ENCODE peak calls at places on chromosomes 3 and 15, in seven cellular contexts. One of them, this sample, is unnamed.

GRCh38 chr3:153977148-153977547 is 144.0 kb upstream of the ARHGEF26 start:
- DNase-seq in OCI-LY7: no peak
- DNase-seq in stimulated activated CD8-positive, alpha-beta memory T cell treated with anti-CD3 and anti-CD28 coated beads, Interleukin-4, amount 100 ng/mL, for 4 hours: no peak
- DNase-seq in activated T-cell treated with anti-CD3 and anti-CD28 coated beads, Interleukin-2, amount 50 U/mL, for 24 hours: no peak
- DNase-seq in T-helper 2 cell: no peak
- DNase-seq in AML-193: no peak
- DNase-seq in PC-3: peak; percentile 47
- DNase-seq in this sample: peak; percentile 49

GRCh38 chr3:183958226-183958625 is 59.5 kb downstream of the ABCC5 start:
- DNase-seq in OCI-LY7: no peak
- DNase-seq in stimulated activated CD8-positive, alpha-beta memory T cell treated with anti-CD3 and anti-CD28 coated beads, Interleukin-4, amount 100 ng/mL, for 4 hours: no peak
- DNase-seq in activated T-cell treated with anti-CD3 and anti-CD28 coated beads, Interleukin-2, amount 50 U/mL, for 24 hours: no peak
- DNase-seq in T-helper 2 cell: no peak
- DNase-seq in AML-193: no peak
- DNase-seq in PC-3: peak; percentile 73
- DNase-seq in this sample: no peak

GRCh38 chr15:42027521-42027920 is 6.7 kb upstream of the PLA2G4E start:
- DNase-seq in OCI-LY7: no peak
- DNase-seq in stimulated activated CD8-positive, alpha-beta memory T cell treated with anti-CD3 and anti-CD28 coated beads, Interleukin-4, amount 100 ng/mL, for 4 hours: no peak
- DNase-seq in activated T-cell treated with anti-CD3 and anti-CD28 coated beads, Interleukin-2, amount 50 U/mL, for 24 hours: no peak
- DNase-seq in T-helper 2 cell: no peak
- DNase-seq in AML-193: no peak
- DNase-seq in PC-3: no peak
- DNase-seq in this sample: no peak

GRCh38 chr3:71416868-71417267 is 166.7 kb downstream of the FOXP1 start:
- DNase-seq in OCI-LY7: peak; percentile 83
- DNase-seq in stimulated activated CD8-positive, alpha-beta memory T cell treated with anti-CD3 and anti-CD28 coated beads, Interleukin-4, amount 100 ng/mL, for 4 hours: no peak
- DNase-seq in activated T-cell treated with anti-CD3 and anti-CD28 coated beads, Interleukin-2, amount 50 U/mL, for 24 hours: no peak
- DNase-seq in T-helper 2 cell: peak; percentile 79
- DNase-seq in AML-193: peak; percentile 15
- DNase-seq in PC-3: peak; percentile 35
- DNase-seq in this sample: no peak

GRCh38 chr3:42515391-42515916 is 13.0 kb downstream of the VIPR1 start:
- DNase-seq in OCI-LY7: no peak
- DNase-seq in stimulated activated CD8-positive, alpha-beta memory T cell treated with anti-CD3 and anti-CD28 coated beads, Interleukin-4, amount 100 ng/mL, for 4 hours: no peak
- DNase-seq in activated T-cell treated with anti-CD3 and anti-CD28 coated beads, Interleukin-2, amount 50 U/mL, for 24 hours: no peak
- DNase-seq in T-helper 2 cell: no peak
- DNase-seq in AML-193: no peak
- DNase-seq in PC-3: no peak
- DNase-seq in this sample: no peak

GRCh38 chr3:67653425-67654098 is 850 bp downstream of the SUCLG2 start:
- DNase-seq in OCI-LY7: peak; percentile 29
- DNase-seq in stimulated activated CD8-positive, alpha-beta memory T cell treated with anti-CD3 and anti-CD28 coated beads, Interleukin-4, amount 100 ng/mL, for 4 hours: no peak
- DNase-seq in activated T-cell treated with anti-CD3 and anti-CD28 coated beads, Interleukin-2, amount 50 U/mL, for 24 hours: no peak
- DNase-seq in T-helper 2 cell: peak; percentile 16
- DNase-seq in AML-193: peak; percentile 37
- DNase-seq in PC-3: peak; percentile 5
- DNase-seq in this sample: peak; percentile 5

GRCh38 chr15:38589502-38589901 is 24.9 kb upstream of the RASGRP1 start:
- DNase-seq in OCI-LY7: no peak
- DNase-seq in stimulated activated CD8-positive, alpha-beta memory T cell treated with anti-CD3 and anti-CD28 coated beads, Interleukin-4, amount 100 ng/mL, for 4 hours: no peak
- DNase-seq in activated T-cell treated with anti-CD3 and anti-CD28 coated beads, Interleukin-2, amount 50 U/mL, for 24 hours: no peak
- DNase-seq in T-helper 2 cell: no peak
- DNase-seq in AML-193: no peak
- DNase-seq in PC-3: peak; percentile 76
- DNase-seq in this sample: no peak

GRCh38 chr3:110526732-110527727 is 544.6 kb upstream of the NECTIN3 start:
- DNase-seq in OCI-LY7: no peak
- DNase-seq in stimulated activated CD8-positive, alpha-beta memory T cell treated with anti-CD3 and anti-CD28 coated beads, Interleukin-4, amount 100 ng/mL, for 4 hours: no peak
- DNase-seq in activated T-cell treated with anti-CD3 and anti-CD28 coated beads, Interleukin-2, amount 50 U/mL, for 24 hours: no peak
- DNase-seq in T-helper 2 cell: no peak
- DNase-seq in AML-193: no peak
- DNase-seq in PC-3: peak; percentile 92
- DNase-seq in this sample: no peak

GRCh38 chr3:31710123-31710841 is 177.6 kb downstream of the STT3B start:
- DNase-seq in OCI-LY7: peak; percentile 13
- DNase-seq in stimulated activated CD8-positive, alpha-beta memory T cell treated with anti-CD3 and anti-CD28 coated beads, Interleukin-4, amount 100 ng/mL, for 4 hours: no peak
- DNase-seq in activated T-cell treated with anti-CD3 and anti-CD28 coated beads, Interleukin-2, amount 50 U/mL, for 24 hours: no peak
- DNase-seq in T-helper 2 cell: peak; percentile 29
- DNase-seq in AML-193: no peak
- DNase-seq in PC-3: no peak
- DNase-seq in this sample: no peak

GRCh38 chr3:155194973-155195372 is 98.5 kb downstream of the STRIT1 start:
- DNase-seq in OCI-LY7: no peak
- DNase-seq in stimulated activated CD8-positive, alpha-beta memory T cell treated with anti-CD3 and anti-CD28 coated beads, Interleukin-4, amount 100 ng/mL, for 4 hours: no peak
- DNase-seq in activated T-cell treated with anti-CD3 and anti-CD28 coated beads, Interleukin-2, amount 50 U/mL, for 24 hours: no peak
- DNase-seq in T-helper 2 cell: no peak
- DNase-seq in AML-193: no peak
- DNase-seq in PC-3: no peak
- DNase-seq in this sample: no peak

GRCh38 chr15:73838795-73839565 is 34.4 kb upstream of the TBC1D21 start:
- DNase-seq in OCI-LY7: no peak
- DNase-seq in stimulated activated CD8-positive, alpha-beta memory T cell treated with anti-CD3 and anti-CD28 coated beads, Interleukin-4, amount 100 ng/mL, for 4 hours: no peak
- DNase-seq in activated T-cell treated with anti-CD3 and anti-CD28 coated beads, Interleukin-2, amount 50 U/mL, for 24 hours: no peak
- DNase-seq in T-helper 2 cell: no peak
- DNase-seq in AML-193: no peak
- DNase-seq in PC-3: no peak
- DNase-seq in this sample: peak; percentile 67

GRCh38 chr3:54631507-54632280 is 296.2 kb downstream of the LRTM1 start:
- DNase-seq in OCI-LY7: no peak
- DNase-seq in stimulated activated CD8-positive, alpha-beta memory T cell treated with anti-CD3 and anti-CD28 coated beads, Interleukin-4, amount 100 ng/mL, for 4 hours: no peak
- DNase-seq in activated T-cell treated with anti-CD3 and anti-CD28 coated beads, Interleukin-2, amount 50 U/mL, for 24 hours: no peak
- DNase-seq in T-helper 2 cell: no peak
- DNase-seq in AML-193: no peak
- DNase-seq in PC-3: no peak
- DNase-seq in this sample: no peak

GRCh38 chr15:95715919-95716318 is 614.6 kb upstream of the NR2F2 start:
- DNase-seq in OCI-LY7: no peak
- DNase-seq in stimulated activated CD8-positive, alpha-beta memory T cell treated with anti-CD3 and anti-CD28 coated beads, Interleukin-4, amount 100 ng/mL, for 4 hours: no peak
- DNase-seq in activated T-cell treated with anti-CD3 and anti-CD28 coated beads, Interleukin-2, amount 50 U/mL, for 24 hours: no peak
- DNase-seq in T-helper 2 cell: no peak
- DNase-seq in AML-193: no peak
- DNase-seq in PC-3: no peak
- DNase-seq in this sample: no peak

GRCh38 chr3:133487920-133488540 is 85.5 kb upstream of the CDV3 start:
- DNase-seq in OCI-LY7: no peak
- DNase-seq in stimulated activated CD8-positive, alpha-beta memory T cell treated with anti-CD3 and anti-CD28 coated beads, Interleukin-4, amount 100 ng/mL, for 4 hours: peak; percentile 48
- DNase-seq in activated T-cell treated with anti-CD3 and anti-CD28 coated beads, Interleukin-2, amount 50 U/mL, for 24 hours: peak; percentile 49
- DNase-seq in T-helper 2 cell: no peak
- DNase-seq in AML-193: peak; percentile 50
- DNase-seq in PC-3: peak; percentile 2
- DNase-seq in this sample: no peak

GRCh38 chr15:72991026-72991425 is 61.2 kb upstream of the NEO1 start:
- DNase-seq in OCI-LY7: no peak
- DNase-seq in stimulated activated CD8-positive, alpha-beta memory T cell treated with anti-CD3 and anti-CD28 coated beads, Interleukin-4, amount 100 ng/mL, for 4 hours: no peak
- DNase-seq in activated T-cell treated with anti-CD3 and anti-CD28 coated beads, Interleukin-2, amount 50 U/mL, for 24 hours: no peak
- DNase-seq in T-helper 2 cell: no peak
- DNase-seq in AML-193: no peak
- DNase-seq in PC-3: no peak
- DNase-seq in this sample: no peak

GRCh38 chr3:37504583-37505357 is 330.4 kb upstream of the LRRFIP2 start:
- DNase-seq in OCI-LY7: no peak
- DNase-seq in stimulated activated CD8-positive, alpha-beta memory T cell treated with anti-CD3 and anti-CD28 coated beads, Interleukin-4, amount 100 ng/mL, for 4 hours: no peak
- DNase-seq in activated T-cell treated with anti-CD3 and anti-CD28 coated beads, Interleukin-2, amount 50 U/mL, for 24 hours: no peak
- DNase-seq in T-helper 2 cell: no peak
- DNase-seq in AML-193: no peak
- DNase-seq in PC-3: no peak
- DNase-seq in this sample: no peak

GRCh38 chr3:114411292-114411691 is 117.5 kb downstream of the TIGIT start:
- DNase-seq in OCI-LY7: no peak
- DNase-seq in stimulated activated CD8-positive, alpha-beta memory T cell treated with anti-CD3 and anti-CD28 coated beads, Interleukin-4, amount 100 ng/mL, for 4 hours: no peak
- DNase-seq in activated T-cell treated with anti-CD3 and anti-CD28 coated beads, Interleukin-2, amount 50 U/mL, for 24 hours: no peak
- DNase-seq in T-helper 2 cell: no peak
- DNase-seq in AML-193: no peak
- DNase-seq in PC-3: no peak
- DNase-seq in this sample: no peak

GRCh38 chr3:71580636-71581215 is 2.8 kb downstream of the FOXP1 start:
- DNase-seq in OCI-LY7: peak; percentile 46
- DNase-seq in stimulated activated CD8-positive, alpha-beta memory T cell treated with anti-CD3 and anti-CD28 coated beads, Interleukin-4, amount 100 ng/mL, for 4 hours: no peak
- DNase-seq in activated T-cell treated with anti-CD3 and anti-CD28 coated beads, Interleukin-2, amount 50 U/mL, for 24 hours: no peak
- DNase-seq in T-helper 2 cell: no peak
- DNase-seq in AML-193: peak; percentile 10
- DNase-seq in PC-3: no peak
- DNase-seq in this sample: peak; percentile 35

GRCh38 chr3:38645076-38645475 is 4.4 kb downstream of the SCN5A start:
- DNase-seq in OCI-LY7: no peak
- DNase-seq in stimulated activated CD8-positive, alpha-beta memory T cell treated with anti-CD3 and anti-CD28 coated beads, Interleukin-4, amount 100 ng/mL, for 4 hours: no peak
- DNase-seq in activated T-cell treated with anti-CD3 and anti-CD28 coated beads, Interleukin-2, amount 50 U/mL, for 24 hours: no peak
- DNase-seq in T-helper 2 cell: no peak
- DNase-seq in AML-193: no peak
- DNase-seq in PC-3: no peak
- DNase-seq in this sample: no peak

GRCh38 chr3:196537319-196537984 is 22.3 kb upstream of the SMCO1 start:
- DNase-seq in OCI-LY7: peak; percentile 32
- DNase-seq in stimulated activated CD8-positive, alpha-beta memory T cell treated with anti-CD3 and anti-CD28 coated beads, Interleukin-4, amount 100 ng/mL, for 4 hours: peak; percentile 43
- DNase-seq in activated T-cell treated with anti-CD3 and anti-CD28 coated beads, Interleukin-2, amount 50 U/mL, for 24 hours: peak; percentile 67
- DNase-seq in T-helper 2 cell: peak; percentile 42
- DNase-seq in AML-193: peak; percentile 53
- DNase-seq in PC-3: peak; percentile 64
- DNase-seq in this sample: no peak

GRCh38 chr15:78831229-78832207 is 20.3 kb upstream of the ADAMTS7 start:
- DNase-seq in OCI-LY7: no peak
- DNase-seq in stimulated activated CD8-positive, alpha-beta memory T cell treated with anti-CD3 and anti-CD28 coated beads, Interleukin-4, amount 100 ng/mL, for 4 hours: no peak
- DNase-seq in activated T-cell treated with anti-CD3 and anti-CD28 coated beads, Interleukin-2, amount 50 U/mL, for 24 hours: no peak
- DNase-seq in T-helper 2 cell: no peak
- DNase-seq in AML-193: no peak
- DNase-seq in PC-3: no peak
- DNase-seq in this sample: no peak

GRCh38 chr3:182925330-182925943 is 54.9 kb downstream of the DCUN1D1 start:
- DNase-seq in OCI-LY7: no peak
- DNase-seq in stimulated activated CD8-positive, alpha-beta memory T cell treated with anti-CD3 and anti-CD28 coated beads, Interleukin-4, amount 100 ng/mL, for 4 hours: no peak
- DNase-seq in activated T-cell treated with anti-CD3 and anti-CD28 coated beads, Interleukin-2, amount 50 U/mL, for 24 hours: no peak
- DNase-seq in T-helper 2 cell: no peak
- DNase-seq in AML-193: no peak
- DNase-seq in PC-3: no peak
- DNase-seq in this sample: no peak

This sample was measured in pons.